ENCODE peak calls at places on chromosomes 3 and 15, in nine cellular contexts. S is neural progenitor cell; H is aorta; V is suprapubic skin; Q is CD8-positive, alpha-beta memory T cell; Y is sigmoid colon; C is ovary; N is astrocyte; T is lower lobe of right lung. X is an unnamed sample.
A peak's percentile ranks its signal among the peaks of the same experiment; 100 is the strongest.

GRCh38 chr3:100850156-100850555 is 140.9 kb downstream of the TFG start:
- DNase-seq in V (no peak), Q (no peak), T (no peak), C (no peak), Y (no peak), N (no peak), H (no peak), S (no peak), X (no peak)

GRCh38 chr15:100614918-100615317 is 12.5 kb downstream of the ASB7 start:
- DNase-seq in Q (no peak), H (no peak), Y (no peak), N (no peak), C (no peak), T (no peak), S (no peak), V (no peak), X (no peak)

GRCh38 chr15:40320931-40321371 is 2.5 kb upstream of the INAFM2 start:
- DNase-seq in Y (peak; percentile 79), H (peak; percentile 59), V (no peak), T (no peak), C (peak; percentile 65), S (peak; percentile 78), Q (peak; percentile 70), N (no peak), X (no peak)

GRCh38 chr3:78176869-78177268 is 1137.0 kb downstream of the ROBO2 start:
- DNase-seq in C (no peak), N (no peak), V (no peak), H (no peak), T (no peak), S (no peak), Q (no peak), Y (no peak), X (no peak)

GRCh38 chr3:129723558-129724324 is 117.3 kb upstream of the PLXND1 start:
- DNase-seq in V (peak; percentile 80), C (peak; percentile 77), N (peak; percentile 79), T (no peak), S (peak; percentile 18), H (no peak), Y (peak; percentile 92), Q (no peak), X (no peak)

GRCh38 chr15:71103102-71103676 is 12.1 kb upstream of the THSD4 start:
- DNase-seq in T (no peak), C (no peak), S (peak; percentile 26), V (no peak), Q (no peak), Y (peak; percentile 4), H (peak; percentile 50), N (no peak), X (no peak)

GRCh38 chr3:99872633-99873254 is 55.1 kb downstream of the CMSS1 start:
- DNase-seq in Y (no peak), H (no peak), N (no peak), T (no peak), Q (no peak), V (no peak), S (no peak), C (no peak), X (no peak)

GRCh38 chr15:74242296-74242929 is 6.3 kb downstream of the CCDC33 start:
- DNase-seq in Y (no peak), H (peak; percentile 61), S (peak; percentile 45), Q (no peak), C (no peak), V (no peak), T (no peak), N (peak; percentile 31), X (no peak)

GRCh38 chr15:28114721-28115622 is 15.9 kb upstream of the OCA2 start:
- DNase-seq in H (no peak), V (no peak), C (no peak), T (no peak), Q (no peak), Y (peak; percentile 61), N (no peak), S (no peak), X (no peak)

GRCh38 chr3:11290743-11291680 is 18.8 kb downstream of the ATG7 start:
- DNase-seq in T (no peak), H (no peak), Q (peak; percentile 63), N (peak; percentile 74), V (no peak), C (no peak), Y (no peak), S (no peak), X (no peak)

GRCh38 chr3:149085828-149086231 is 503 bp downstream of the HLTF start:
- DNase-seq in S (peak; percentile 84), Q (no peak), T (no peak), H (no peak), C (no peak), N (peak; percentile 30), V (no peak), Y (peak; percentile 68), X (peak; percentile 8)

GRCh38 chr3:149450281-149450680 is 24.2 kb upstream of the TM4SF4 start:
- DNase-seq in C (no peak), N (no peak), H (no peak), Q (no peak), Y (no peak), S (no peak), T (no peak), V (no peak), X (no peak)

GRCh38 chr3:195892355-195893120 is 15.8 kb downstream of the TNK2 start:
- DNase-seq in S (peak; percentile 56), N (peak; percentile 71), T (no peak), H (peak; percentile 81), C (peak; percentile 64), V (no peak), Q (no peak), Y (peak; percentile 93), X (peak; percentile 79)

GRCh38 chr3:116135462-116135861 is 309.8 kb downstream of the LSAMP start:
- DNase-seq in C (peak; percentile 51), N (peak; percentile 97), Y (peak; percentile 89), S (no peak), Q (no peak), H (no peak), T (no peak), V (no peak), X (peak; percentile 24)

GRCh38 chr15:101497484-101498034 is 8.1 kb upstream of the PCSK6 start:
- DNase-seq in Y (no peak), Q (no peak), C (no peak), T (no peak), H (no peak), N (no peak), V (no peak), S (no peak), X (no peak)

GRCh38 chr15:39646425-39646824 is 65.5 kb downstream of the THBS1 start:
- DNase-seq in S (no peak), H (no peak), T (no peak), Q (no peak), Y (no peak), N (no peak), C (no peak), V (no peak), X (no peak)

GRCh38 chr15:91864669-91865068 is 11.2 kb downstream of the SLCO3A1 start:
- DNase-seq in Q (no peak), S (no peak), T (no peak), N (no peak), C (no peak), H (no peak), V (no peak), Y (no peak), X (no peak)

GRCh38 chr15:91866971-91867372 is 13.5 kb downstream of the SLCO3A1 start:
- DNase-seq in C (peak; percentile 33), T (peak; percentile 82), Y (no peak), S (no peak), H (peak; percentile 71), V (no peak), Q (no peak), N (no peak), X (peak; percentile 67)

GRCh38 chr15:91866371-91866905 is 12.9 kb downstream of the SLCO3A1 start:
- DNase-seq in Y (no peak), S (no peak), N (peak; percentile 68), T (no peak), C (peak; percentile 56), Q (no peak), V (no peak), H (no peak), X (peak; percentile 28)

GRCh38 chr15:91865903-91866302 is 12.4 kb downstream of the SLCO3A1 start:
- DNase-seq in V (no peak), C (no peak), Y (no peak), S (no peak), N (peak; percentile 55), Q (no peak), T (no peak), H (no peak), X (no peak)

DNA sequence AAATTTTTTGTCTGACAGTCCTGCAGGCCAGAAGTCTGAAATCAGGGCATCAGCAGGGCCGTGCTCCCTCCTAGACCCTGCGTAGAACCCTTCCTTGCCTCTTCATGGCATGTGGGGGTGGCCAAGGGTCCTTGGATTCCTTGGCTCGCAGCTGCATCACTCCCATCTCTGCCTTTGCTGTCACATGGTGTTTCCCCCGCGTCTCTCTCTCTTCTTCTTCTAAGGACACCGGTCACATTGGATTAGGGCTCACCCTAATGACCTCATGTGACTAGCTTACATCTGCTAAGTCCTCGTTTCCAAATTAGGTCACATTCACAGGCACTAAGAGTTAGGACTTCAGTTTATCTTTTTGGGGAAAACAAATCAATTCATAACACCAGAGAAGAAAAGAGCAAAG is 12.0 kb downstream of the SLCO3A1 start:
- DNase-seq in S (no peak), T (no peak), N (no peak), Y (no peak), V (no peak), C (no peak), H (no peak), Q (no peak), X (no peak)
- H3K4me1 ChIP-seq in S (peaks cover 28% of the 10 kb centered on the region), T (peaks cover 95% of the 10 kb centered on the region), N (peaks cover 16% of the 10 kb centered on the region), Y (peaks cover 15% of the 10 kb centered on the region), V (peaks cover 66% of the 10 kb centered on the region), C (peaks cover 15% of the 10 kb centered on the region), H (peaks cover 5% of the 10 kb centered on the region), Q (peaks cover 83% of the 10 kb centered on the region), X (peaks cover 61% of the 10 kb centered on the region)

GRCh38 chr15:86661580-86661979 is 581.9 kb downstream of the AGBL1 start:
- DNase-seq in N (no peak), T (no peak), H (no peak), Q (no peak), C (no peak), V (no peak), Y (no peak), S (no peak), X (no peak)
- H3K9me3 ChIP-seq in N (no peaks in the 10 kb centered on the region), T (no peaks in the 10 kb centered on the region), H (no peaks in the 10 kb centered on the region), Q (no peaks in the 10 kb centered on the region), C (no peaks in the 10 kb centered on the region), V (no peaks in the 10 kb centered on the region), Y (no peaks in the 10 kb centered on the region), S (no peaks in the 10 kb centered on the region), X (no peaks in the 10 kb centered on the region)

GRCh38 chr3:45960289-45960688 is 17.0 kb downstream of the CXCR6 start:
- DNase-seq in C (no peak), V (no peak), Q (no peak), Y (no peak), T (no peak), H (no peak), S (no peak), N (peak; percentile 10), X (no peak)
- H3K36me3 ChIP-seq in C (no peaks in the 10 kb centered on the region), V (peaks cover 99% of the 10 kb centered on the region), Q (peaks cover 86% of the 10 kb centered on the region), Y (peaks cover 55% of the 10 kb centered on the region), T (peaks cover 100% of the 10 kb centered on the region), H (peaks cover 32% of the 10 kb centered on the region), S (peaks cover 11% of the 10 kb centered on the region), N (peaks cover 25% of the 10 kb centered on the region), X (peaks cover 100% of the 10 kb centered on the region)

DNA sequence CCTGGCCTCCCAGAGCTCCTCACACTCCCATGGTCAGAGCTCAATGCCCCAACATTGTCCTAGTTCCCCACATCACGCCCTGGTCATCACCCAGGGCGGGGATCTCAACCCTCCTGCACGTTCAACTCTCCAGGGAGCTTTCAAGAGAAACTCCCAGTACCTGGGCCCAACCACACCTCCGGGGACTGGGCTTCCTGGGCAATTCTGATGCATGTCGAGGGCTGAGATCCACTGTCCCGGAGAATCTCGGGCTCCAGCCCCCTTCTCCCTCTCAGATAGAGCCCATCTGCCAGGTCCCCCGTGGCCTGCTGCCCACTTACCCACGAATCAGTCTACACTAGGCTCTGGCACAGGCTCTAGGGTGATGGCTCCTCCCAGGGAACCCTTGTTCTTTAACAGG is 39.2 kb downstream of the UMPS start:
- DNase-seq in N (no peak), C (no peak), S (no peak), Q (no peak), V (no peak), Y (no peak), H (peak; percentile 37), T (no peak), X (no peak)
- H3K4me1 ChIP-seq in N (peaks cover 25% of the 10 kb centered on the region), C (peaks cover 2% of the 10 kb centered on the region), S (peaks cover 15% of the 10 kb centered on the region), Q (no peaks in the 10 kb centered on the region), V (peaks cover 41% of the 10 kb centered on the region), Y (peaks cover 53% of the 10 kb centered on the region), H (no peaks in the 10 kb centered on the region), T (peaks cover 44% of the 10 kb centered on the region), X (peaks cover 48% of the 10 kb centered on the region)

X was measured in heart right ventricle.